ENCODE peak calls at places on chromosome 5, in nine cellular contexts. C is mammary epithelial cell, O is PC-3, P is PC-9, F is HCT116, R is GM23338, S is HepG2, Q is hepatocyte, T is neural progenitor cell. W is an unnamed sample.

GRCh38 chr5:24788829-24789509 is 144.2 kb upstream of the CDH10 start:
- DNase-seq in C (peak; percentile 63), S (no peak), T (no peak), O (peak; percentile 92), R (no peak), F (no peak), P (peak; percentile 86), Q (no peak), W (no peak)

GRCh38 chr5:57495688-57496087 is 13.1 kb upstream of the ACTBL2 start:
- DNase-seq in T (peak; percentile 32), Q (no peak), F (no peak), R (peak; percentile 11), C (no peak), P (no peak), O (no peak), S (no peak), W (no peak)

GRCh38 chr5:10521466-10522223 is 42.2 kb upstream of the ANKRD33B start:
- DNase-seq in T (no peak), F (peak; percentile 27), P (no peak), O (peak; percentile 51), S (no peak), Q (no peak), C (no peak), R (peak; percentile 62), W (no peak)

GRCh38 chr5:14110680-14111079 is 32.5 kb upstream of the TRIO start:
- DNase-seq in T (no peak), S (no peak), R (no peak), Q (no peak), C (peak; percentile 77), O (peak; percentile 86), P (peak; percentile 48), F (no peak), W (no peak)

GRCh38 chr5:43274435-43275114 is 38.6 kb downstream of the HMGCS1 start:
- DNase-seq in O (no peak), Q (no peak), P (no peak), C (no peak), F (no peak), S (no peak), R (peak; percentile 8), T (peak; percentile 34), W (no peak)

GRCh38 chr5:2656186-2656585 is 95.3 kb downstream of the IRX2 start:
- DNase-seq in Q (no peak), T (no peak), R (no peak), P (no peak), O (no peak), C (peak; percentile 46), S (no peak), F (no peak), W (no peak)

GRCh38 chr5:178419651-178420050 is 170.5 kb downstream of the COL23A1 start:
- DNase-seq in R (no peak), F (no peak), Q (no peak), C (no peak), T (no peak), O (no peak), S (no peak), P (no peak), W (no peak)

GRCh38 chr5:137672001-137672400 is 63.9 kb downstream of the KLHL3 start:
- DNase-seq in F (no peak), O (no peak), T (no peak), S (no peak), P (no peak), Q (no peak), C (no peak), R (no peak), W (no peak)

GRCh38 chr5:93022770-93023169 is 558.2 kb downstream of the NR2F1-AS1 start:
- DNase-seq in Q (no peak), R (no peak), F (no peak), T (no peak), O (peak; percentile 46), C (no peak), P (no peak), S (no peak), W (no peak)

GRCh38 chr5:54616031-54616430 is 98.5 kb downstream of the SNX18 start:
- DNase-seq in P (no peak), R (no peak), Q (peak; percentile 38), O (no peak), S (peak; percentile 13), F (no peak), C (peak; percentile 21), T (no peak), W (no peak)

GRCh38 chr5:147750065-147750464 is 32.5 kb downstream of the JAKMIP2 start:
- DNase-seq in R (peak; percentile 74), O (no peak), P (no peak), S (no peak), F (no peak), Q (no peak), T (peak; percentile 40), C (no peak), W (no peak)

GRCh38 chr5:171484460-171484899 is 65.0 kb downstream of the FGF18 start:
- DNase-seq in S (no peak), C (no peak), O (peak; percentile 50), R (peak; percentile 54), T (no peak), Q (no peak), F (peak; percentile 10), P (no peak), W (peak; percentile 39)

GRCh38 chr5:158268286-158268685 is 409.3 kb upstream of the CLINT1 start:
- DNase-seq in Q (no peak), R (no peak), O (no peak), S (no peak), P (no peak), F (no peak), T (no peak), C (no peak), W (no peak)

GRCh38 chr5:4758550-4758949 is 381.6 kb upstream of the ADAMTS16 start:
- DNase-seq in S (no peak), C (peak; percentile 8), O (no peak), T (no peak), R (no peak), P (no peak), F (no peak), Q (no peak), W (no peak)

GRCh38 chr5:31935702-31936347 is 238.3 kb downstream of the GOLPH3 start:
- DNase-seq in P (no peak), R (no peak), Q (peak; percentile 27), O (no peak), C (no peak), S (no peak), F (no peak), T (no peak), W (no peak)

GRCh38 chr5:179530069-179530998 is 20.0 kb upstream of the RUFY1 start:
- DNase-seq in P (no peak), C (no peak), S (no peak), R (peak; percentile 89), T (peak; percentile 68), O (no peak), F (no peak), Q (peak; percentile 75), W (peak; percentile 87)

GRCh38 chr5:1479581-1480188 is 34.4 kb upstream of the SLC6A3 start:
- DNase-seq in F (no peak), O (peak; percentile 35), P (no peak), S (peak; percentile 23), T (peak; percentile 64), Q (peak; percentile 62), C (no peak), R (peak; percentile 65), W (peak; percentile 25)

GRCh38 chr5:74641778-74642542 is 1.4 kb upstream of the ENC1 start:
- DNase-seq in T (peak; percentile 55), P (peak; percentile 74), Q (peak; percentile 80), C (peak; percentile 76), F (peak; percentile 43), S (peak; percentile 62), R (peak; percentile 45), O (peak; percentile 80), W (peak; percentile 5)

GRCh38 chr5:176735383-176736265 is 74.7 kb upstream of the UNC5A start:
- DNase-seq in T (no peak), F (no peak), S (no peak), P (no peak), Q (no peak), O (no peak), C (no peak), R (no peak), W (no peak)

GRCh38 chr5:132526290-132526973 is 16.9 kb downstream of the IL5 start:
- DNase-seq in Q (peak; percentile 74), P (peak; percentile 52), F (peak; percentile 44), C (peak; percentile 42), S (peak; percentile 66), O (peak; percentile 79), T (peak; percentile 72), R (peak; percentile 90), W (peak; percentile 27)

DNA sequence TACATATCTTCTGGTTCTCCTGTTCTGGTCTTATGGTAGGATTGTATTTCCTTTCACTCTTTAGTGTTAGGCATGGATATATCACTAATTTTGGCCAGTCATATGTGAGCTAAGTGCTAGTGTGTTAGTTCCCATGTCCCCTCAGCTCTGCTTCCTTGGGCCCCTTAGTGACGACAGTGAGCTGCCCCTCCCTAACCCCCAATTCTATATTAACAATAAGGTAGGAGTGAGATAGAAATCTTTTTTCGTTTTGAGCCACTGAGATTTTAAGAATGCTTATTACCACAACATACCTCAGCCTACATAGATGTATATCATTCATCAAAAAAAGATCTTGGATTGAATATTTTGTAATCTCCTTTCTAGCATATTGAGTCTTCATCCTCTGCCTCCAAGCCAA is 100.5 kb downstream of the PARP8 start:
- DNase-seq in S (no peak), P (no peak), T (no peak), C (no peak), O (no peak), R (no peak), F (no peak), Q (no peak), W (no peak)
- H3K4me2 ChIP-seq in S (no peak overlapping the region), P (no peak overlapping the region), T (no peak overlapping the region), C (no peak overlapping the region), O (no peak overlapping the region), R (no peak overlapping the region), F (no peak overlapping the region), Q (no peak overlapping the region), W (no peak overlapping the region)

DNA sequence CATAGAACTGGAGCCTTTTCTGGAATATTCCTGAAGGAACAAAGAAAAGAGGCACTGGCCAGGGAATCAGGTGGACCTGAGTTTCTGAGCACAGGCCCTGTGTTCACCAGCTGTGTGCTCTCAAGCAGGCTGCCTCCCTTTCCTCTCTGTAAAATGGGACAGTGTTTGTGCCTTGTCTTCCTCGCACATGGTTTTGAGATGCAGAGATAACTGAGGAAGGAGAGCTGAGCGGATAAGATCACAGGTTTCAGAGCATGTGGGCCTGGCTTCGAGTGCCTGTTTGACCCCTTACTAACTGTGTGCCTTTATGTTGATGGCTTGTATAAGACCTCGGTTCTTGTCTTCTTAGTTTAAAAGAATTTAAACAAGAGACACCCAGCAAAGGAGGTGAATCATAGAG is 46.2 kb upstream of the HAND1 start:
- DNase-seq in O (no peak), Q (no peak), F (no peak), R (no peak), C (no peak), P (no peak), T (no peak), S (no peak), W (no peak)
- H3K4me1 ChIP-seq in O (peaks cover 18% of the 10 kb centered on the region), Q (peaks cover 28% of the 10 kb centered on the region), F (peaks cover 20% of the 10 kb centered on the region), R (peaks cover 14% of the 10 kb centered on the region), C (peaks cover 15% of the 10 kb centered on the region), P (peaks cover 10% of the 10 kb centered on the region), T (peaks cover 19% of the 10 kb centered on the region), S (no peaks in the 10 kb centered on the region), W (no peaks in the 10 kb centered on the region)

GRCh38 chr5:473344-474192 is 30.6 kb downstream of the EXOC3 start:
- DNase-seq in R (peak; percentile 70), S (peak; percentile 27), P (peak; percentile 61), Q (peak; percentile 69), C (peak; percentile 60), F (no peak), O (peak; percentile 40), T (peak; percentile 51), W (peak; percentile 47)
- TF ChIP-seq EZH2 in R (peak; percentile 76), S (no peak), P (no peak), Q (no peak), C (no peak), F (no peak), O (no peak), T (peak; percentile 97), W (no peak)

GRCh38 chr5:126648471-126648870 is 47.7 kb downstream of the PHAX start:
- DNase-seq in F (no peak), R (no peak), P (no peak), Q (no peak), O (no peak), S (peak; percentile 50), C (no peak), T (no peak), W (no peak)
- H3K4me2 ChIP-seq in F (no peak overlapping the region), R (no peak overlapping the region), P (no peak overlapping the region), Q (peak overlapping the region; percentile 44), O (no peak overlapping the region), S (peak overlapping the region; percentile 67), C (no peak overlapping the region), T (no peak overlapping the region), W (no peak overlapping the region)